ENCODE peak calls at places on chromosomes 7 and 10, in seven cellular contexts. M, J, L, K, X, D and G are unnamed samples.

GRCh38 chr7:2109936-2110585 is 122.7 kb downstream of the MAD1L1 start:
- DNase-seq in M (peak), J (no peak), L (peak), K (no peak), X (no peak), D (peak), G (no peak)

GRCh38 chr10:103758294-103758681 is 97.1 kb downstream of the SH3PXD2A start:
- DNase-seq in M (no peak), J (no peak), L (no peak), K (no peak), X (peak), D (peak), G (no peak)

GRCh38 chr10:5945561-5946418 is 31.6 kb downstream of the IL15RA start:
- DNase-seq in M (no peak), J (no peak), L (no peak), K (no peak), X (peak), D (peak), G (no peak)

GRCh38 chr10:47376522-47377220 is 7.4 kb downstream of the ZNF488 start:
- DNase-seq in M (no peak), J (no peak), L (no peak), K (no peak), X (peak), D (no peak), G (no peak)

GRCh38 chr10:96509017-96509641 is 4.6 kb downstream of the TLL2 start:
- DNase-seq in M (no peak), J (peak), L (no peak), K (no peak), X (no peak), D (peak), G (peak)

GRCh38 chr10:27485368-27485767 is 18.7 kb upstream of the RAB18 start:
- DNase-seq in M (no peak), J (no peak), L (no peak), K (no peak), X (no peak), D (no peak), G (no peak)

GRCh38 chr10:29920408-29921070 is 138.8 kb downstream of the JCAD start:
- DNase-seq in M (no peak), J (no peak), L (no peak), K (no peak), X (no peak), D (peak), G (no peak)

GRCh38 chr10:61758440-61758839 is 95.7 kb downstream of the CABCOCO1 start:
- DNase-seq in M (no peak), J (no peak), L (no peak), K (no peak), X (no peak), D (no peak), G (no peak)

GRCh38 chr7:65980478-65981250 is 1.3 kb downstream of the GUSB start:
- DNase-seq in M (no peak), J (no peak), L (no peak), K (peak), X (peak), D (peak), G (no peak)

GRCh38 chr7:1712907-1713501 is 42.9 kb downstream of the ELFN1 start:
- DNase-seq in M (no peak), J (no peak), L (peak), K (no peak), X (peak), D (no peak), G (no peak)

GRCh38 chr10:109976657-109977056 is 31.1 kb upstream of the ADD3 start:
- DNase-seq in M (no peak), J (no peak), L (no peak), K (no peak), X (no peak), D (no peak), G (no peak)

GRCh38 chr10:29386347-29386999 is 97.6 kb downstream of the LYZL1 start:
- DNase-seq in M (no peak), J (peak), L (no peak), K (peak), X (no peak), D (peak), G (no peak)

GRCh38 chr10:78720091-78720490 is 348.7 kb upstream of the ZMIZ1 start:
- DNase-seq in M (no peak), J (no peak), L (no peak), K (no peak), X (no peak), D (no peak), G (no peak)

GRCh38 chr7:36167403-36168050 is 14.5 kb downstream of the EEPD1 start:
- DNase-seq in M (no peak), J (no peak), L (no peak), K (no peak), X (no peak), D (no peak), G (no peak)

GRCh38 chr7:138752568-138753518 is 45.0 kb upstream of the TMEM213 start:
- DNase-seq in M (no peak), J (peak), L (no peak), K (peak), X (peak), D (peak), G (no peak)

GRCh38 chr7:2841907-2842306 is 2.2 kb downstream of the GNA12 start:
- DNase-seq in M (no peak), J (no peak), L (no peak), K (no peak), X (no peak), D (no peak), G (no peak)

GRCh38 chr7:77980087-77980713 is 181.6 kb downstream of the PHTF2 start:
- DNase-seq in M (no peak), J (no peak), L (no peak), K (no peak), X (no peak), D (no peak), G (no peak)

GRCh38 chr7:17392846-17393245 is 94.4 kb downstream of the AHR start:
- DNase-seq in M (no peak), J (no peak), L (no peak), K (no peak), X (no peak), D (peak), G (no peak)

GRCh38 chr7:135970682-135971365 is 6.3 kb downstream of the MTPN start:
- DNase-seq in M (no peak), J (no peak), L (no peak), K (peak), X (no peak), D (no peak), G (no peak)

GRCh38 chr10:122098924-122099323 is 110.0 kb downstream of the TACC2 start:
- DNase-seq in M (no peak), J (no peak), L (no peak), K (no peak), X (peak), D (no peak), G (no peak)

GRCh38 chr10:68516766-68517165 is 10.6 kb downstream of the SLC25A16 start:
- DNase-seq in M (no peak), J (no peak), L (no peak), K (no peak), X (no peak), D (peak), G (no peak)

GRCh38 chr7:144255471-144255897 is 9.1 kb downstream of the OR2A7 start:
- DNase-seq in M (no peak), J (no peak), L (no peak), K (peak), X (no peak), D (no peak), G (no peak)

GRCh38 chr10:17910144-17910789 is 41.5 kb upstream of the SLC39A12 start:
- DNase-seq in M (peak), J (peak), L (peak), K (peak), X (no peak), D (peak), G (peak)

GRCh38 chr7:116164552-116164951 is 45.8 kb upstream of the TES start:
- DNase-seq in M (no peak), J (no peak), L (no peak), K (no peak), X (no peak), D (peak), G (no peak)

GRCh38 chr10:110226926-110227641 is 19.7 kb downstream of the MXI1 start:
- DNase-seq in M (peak), J (peak), L (peak), K (no peak), X (peak), D (peak), G (no peak)

GRCh38 chr10:81730901-81731300 is 144.1 kb upstream of the NRG3 start:
- DNase-seq in M (no peak), J (no peak), L (no peak), K (no peak), X (no peak), D (no peak), G (no peak)

GRCh38 chr7:127504715-127505114 is 80.7 kb downstream of the GCC1 start:
- DNase-seq in M (no peak), J (peak), L (peak), K (peak), X (no peak), D (peak), G (peak)

GRCh38 chr10:112071596-112072133 is 111.9 kb downstream of the GPAM start:
- DNase-seq in M (no peak), J (no peak), L (no peak), K (no peak), X (no peak), D (no peak), G (no peak)

GRCh38 chr10:12431453-12432101 is 82.2 kb downstream of the CAMK1D start:
- DNase-seq in M (peak), J (peak), L (peak), K (no peak), X (peak), D (no peak), G (no peak)

GRCh38 chr10:68462536-68462935 is 9.2 kb downstream of the DNA2 start:
- DNase-seq in M (no peak), J (no peak), L (peak), K (no peak), X (no peak), D (no peak), G (no peak)

GRCh38 chr7:125516194-125516593 is 586.6 kb upstream of the POT1 start:
- DNase-seq in M (no peak), J (no peak), L (no peak), K (no peak), X (no peak), D (no peak), G (no peak)

GRCh38 chr7:75987026-75987804 is 7.2 kb downstream of the TMEM120A start:
- DNase-seq in M (no peak), J (no peak), L (no peak), K (no peak), X (peak), D (no peak), G (no peak)

GRCh38 chr10:26269754-26270153 is 53.2 kb downstream of the GAD2 start:
- DNase-seq in M (no peak), J (peak), L (peak), K (peak), X (no peak), D (peak), G (peak)

GRCh38 chr7:6271694-6272371 is 591 bp downstream of the CYTH3 start:
- DNase-seq in M (no peak), J (no peak), L (peak), K (no peak), X (peak), D (peak), G (no peak)

GRCh38 chr7:129617607-129618006 is 6.1 kb downstream of the NRF1 start:
- DNase-seq in M (no peak), J (no peak), L (no peak), K (no peak), X (no peak), D (no peak), G (no peak)

DNA sequence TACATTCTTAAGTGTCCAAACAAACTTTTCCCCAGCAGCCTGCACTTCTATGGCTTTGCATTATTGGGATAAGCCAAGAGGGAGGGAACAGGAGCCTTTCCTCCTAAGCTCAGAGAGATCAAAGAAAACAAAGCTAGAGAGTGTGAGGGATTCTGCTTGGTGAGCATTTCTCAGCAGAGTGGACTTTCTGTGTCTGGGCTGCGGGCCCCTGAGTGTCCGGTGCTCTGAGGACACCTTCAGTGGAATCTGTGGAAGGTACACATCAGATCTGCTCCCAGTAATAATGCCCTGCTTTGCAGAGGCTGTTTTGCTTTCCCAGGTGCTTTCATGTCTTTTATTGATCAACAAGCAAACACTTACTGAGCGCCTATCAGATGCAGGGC is 50.2 kb downstream of the KCNMA1 start:
- DNase-seq in M (no peak), J (peak), L (no peak), K (no peak), X (no peak), D (no peak), G (no peak)
- H3K27ac ChIP-seq in M (no peak), J (no peak), L (no peak), K (no peak), X (peak), D (peak), G (no peak)

GRCh38 chr10:33065111-33065510 is 107.1 kb upstream of the ITGB1 start:
- DNase-seq in M (no peak), J (no peak), L (no peak), K (no peak), X (no peak), D (no peak), G (no peak)

GRCh38 chr10:33067481-33067880 is 109.5 kb upstream of the ITGB1 start:
- DNase-seq in M (no peak), J (no peak), L (no peak), K (no peak), X (no peak), D (peak), G (no peak)

GRCh38 chr10:33064706-33065105 is 106.7 kb upstream of the ITGB1 start:
- DNase-seq in M (no peak), J (no peak), L (no peak), K (no peak), X (no peak), D (no peak), G (no peak)

GRCh38 chr10:33067917-33068316 is 109.9 kb upstream of the ITGB1 start:
- DNase-seq in M (no peak), J (no peak), L (no peak), K (no peak), X (no peak), D (peak), G (no peak)

DNA sequence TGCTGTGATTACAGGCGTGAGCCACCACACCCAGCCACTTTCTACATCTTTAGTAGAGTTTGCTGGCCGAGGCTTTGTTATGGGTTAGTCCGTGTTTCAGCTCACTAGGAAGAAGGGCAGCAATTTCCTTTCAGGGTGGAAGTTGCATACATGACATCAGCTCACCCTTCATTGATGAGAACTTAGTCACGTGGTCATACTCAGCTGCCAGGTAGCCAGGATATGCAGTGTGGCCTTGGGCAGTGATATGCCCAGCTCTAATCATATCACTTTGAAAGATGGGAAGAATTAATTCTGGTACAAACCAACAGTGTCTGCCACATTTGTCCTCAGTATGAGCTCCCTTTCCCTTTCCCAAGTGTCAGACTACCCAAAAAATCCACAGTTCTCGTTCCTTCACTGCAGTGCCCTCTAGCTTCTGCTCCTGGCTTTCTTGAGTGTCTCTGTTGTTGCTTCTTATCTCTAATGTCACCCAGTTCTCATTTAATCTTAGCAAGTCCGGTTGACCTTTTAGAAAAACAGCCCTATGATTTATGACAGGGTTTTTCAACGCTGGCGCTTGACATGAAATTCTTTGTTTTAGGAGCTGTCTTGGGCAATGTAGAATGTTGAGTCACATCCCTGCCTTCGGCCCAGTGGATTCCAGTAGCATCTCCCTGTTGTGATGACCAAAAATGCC is 108.7 kb upstream of the ITGB1 start:
- DNase-seq in M (no peak), J (no peak), L (no peak), K (no peak), X (no peak), D (peak), G (no peak)
- H3K27ac ChIP-seq in M (no peak), J (no peak), L (no peak), K (no peak), X (no peak), D (peak), G (no peak)

GRCh38 chr10:55747244-55747643 is 613.8 kb downstream of the ZWINT start:
- DNase-seq in M (no peak), J (peak), L (no peak), K (no peak), X (no peak), D (no peak), G (no peak)
- H3K27ac ChIP-seq in M (no peak), J (no peak), L (no peak), K (no peak), X (no peak), D (no peak), G (no peak)

GRCh38 chr10:59324597-59324996 is 37.8 kb downstream of the FAM13C start:
- DNase-seq in M (no peak), J (no peak), L (no peak), K (no peak), X (no peak), D (no peak), G (no peak)

GRCh38 chr10:59325116-59325515 is 37.2 kb downstream of the FAM13C start:
- DNase-seq in M (no peak), J (no peak), L (no peak), K (no peak), X (no peak), D (no peak), G (no peak)

GRCh38 chr10:59323036-59323459 is 39.3 kb downstream of the FAM13C start:
- DNase-seq in M (no peak), J (no peak), L (no peak), K (no peak), X (peak), D (no peak), G (no peak)

GRCh38 chr10:59322131-59322530 is 40.2 kb downstream of the FAM13C start:
- DNase-seq in M (no peak), J (no peak), L (no peak), K (no peak), X (no peak), D (no peak), G (no peak)

DNA sequence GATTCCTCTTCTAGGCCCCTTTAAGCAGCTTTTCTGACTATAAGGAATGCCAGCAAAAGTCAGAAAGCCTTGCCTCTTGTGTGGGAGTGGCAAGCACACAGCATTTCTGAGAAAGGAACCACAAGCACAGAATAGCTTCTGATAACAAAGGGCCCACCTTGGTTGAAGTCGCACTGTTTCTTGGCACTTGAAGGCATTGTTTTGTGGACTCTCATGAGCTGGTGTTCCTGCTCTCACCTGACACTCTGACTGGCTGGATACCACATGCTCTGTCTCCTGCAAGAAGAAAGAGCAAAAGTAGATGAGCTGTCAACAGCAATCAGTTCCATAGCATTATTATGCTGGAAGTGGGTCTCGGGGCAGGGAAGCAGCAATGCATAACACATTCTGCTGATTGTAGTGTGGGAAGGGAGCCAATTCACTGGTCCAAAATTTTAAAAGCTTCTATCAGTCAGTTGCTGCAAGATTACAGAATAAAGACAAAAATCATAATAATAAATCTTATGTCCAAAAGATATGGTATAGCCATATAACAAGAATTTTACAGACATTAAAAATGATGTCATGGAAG is 38.4 kb downstream of the FAM13C start:
- DNase-seq in M (no peak), J (no peak), L (no peak), K (no peak), X (no peak), D (no peak), G (no peak)
- H3K27ac ChIP-seq in M (peak), J (no peak), L (no peak), K (no peak), X (peak), D (no peak), G (no peak)

GRCh38 chr7:24609570-24609969 is 36.3 kb downstream of the PALS2 start:
- DNase-seq in M (no peak), J (no peak), L (no peak), K (no peak), X (no peak), D (no peak), G (no peak)

GRCh38 chr7:24608504-24608903 is 35.3 kb downstream of the PALS2 start:
- DNase-seq in M (no peak), J (no peak), L (no peak), K (no peak), X (no peak), D (no peak), G (no peak)

GRCh38 chr7:24604640-24605039 is 31.4 kb downstream of the PALS2 start:
- DNase-seq in M (no peak), J (no peak), L (no peak), K (no peak), X (no peak), D (no peak), G (no peak)

GRCh38 chr7:24611130-24611529 is 37.9 kb downstream of the PALS2 start:
- DNase-seq in M (no peak), J (no peak), L (no peak), K (no peak), X (no peak), D (no peak), G (no peak)

DNA sequence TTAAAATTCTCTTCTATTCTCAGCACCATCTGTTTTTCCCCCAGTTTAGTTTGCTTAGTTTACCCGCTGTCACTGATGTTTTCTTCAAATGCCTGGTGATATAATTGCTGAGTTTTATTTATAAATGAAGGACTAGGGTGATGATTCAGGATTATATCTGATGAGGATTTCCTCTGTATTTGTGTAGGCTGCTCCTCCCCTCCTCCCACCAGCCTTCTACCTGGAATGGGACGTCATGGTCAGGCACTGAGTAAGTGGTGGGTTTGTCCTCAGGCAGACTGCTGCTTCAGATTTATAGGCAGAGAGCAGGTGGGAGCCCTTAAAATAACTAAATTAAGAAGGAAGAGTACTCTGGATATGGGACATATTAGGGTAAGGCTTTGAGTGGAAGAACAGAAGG is 35.8 kb downstream of the PALS2 start:
- DNase-seq in M (no peak), J (no peak), L (no peak), K (no peak), X (no peak), D (no peak), G (no peak)
- H3K27ac ChIP-seq in M (no peak), J (peak), L (no peak), K (no peak), X (peak), D (no peak), G (no peak)